ENCODE peak calls at places on chromosome 14, in seven cellular contexts. B is fibroblast of pulmonary artery, O is mucosa of descending colon, G is AG09309, Z is cardiac muscle cell, W is naive B cell, Q is activated B cell treated with CpG ODN at 0.5 μM for 24 hours. J is an unnamed sample.

GRCh38 chr14:77659822-77660221 is 43.4 kb upstream of the SPTLC2 start:
- DNase-seq in B (no peak), O (no peak), G (no peak), Z (no peak), W (no peak), Q (no peak), J (peak; percentile 46)

GRCh38 chr14:58298880-58299664 is 717 bp downstream of the ARID4A start:
- DNase-seq in B (no peak), O (peak; percentile 64), G (no peak), Z (no peak), W (peak; percentile 70), Q (peak; percentile 61), J (no peak)

GRCh38 chr14:84442481-84442880 is 1087.5 kb upstream of the FLRT2 start:
- DNase-seq in B (peak; percentile 79), O (no peak), G (no peak), Z (peak; percentile 53), W (no peak), Q (no peak), J (no peak)

GRCh38 chr14:69574266-69574953 is at the start of gene CCDC177:
- DNase-seq in B (peak; percentile 68), O (peak; percentile 74), G (no peak), Z (peak; percentile 67), W (peak; percentile 61), Q (peak; percentile 63), J (peak; percentile 29)

GRCh38 chr14:44785096-44785495 is 176.7 kb downstream of the KLHL28 start:
- DNase-seq in B (peak; percentile 69), O (no peak), G (no peak), Z (peak; percentile 54), W (no peak), Q (no peak), J (no peak)

GRCh38 chr14:53193193-53193592 is 40.1 kb upstream of the DDHD1 start:
- DNase-seq in B (peak; percentile 74), O (no peak), G (no peak), Z (peak; percentile 76), W (no peak), Q (no peak), J (peak; percentile 36)

GRCh38 chr14:90060312-90060964 is 1.4 kb upstream of the KCNK13 start:
- DNase-seq in B (peak; percentile 47), O (peak; percentile 70), G (no peak), Z (peak; percentile 58), W (peak; percentile 9), Q (peak; percentile 28), J (peak; percentile 51)

GRCh38 chr14:67908061-67908767 is 88.6 kb downstream of the RAD51B start:
- DNase-seq in B (peak; percentile 22), O (no peak), G (no peak), Z (peak; percentile 32), W (no peak), Q (no peak), J (peak; percentile 58)

GRCh38 chr14:31128601-31129526 is 78.7 kb downstream of the HECTD1 start:
- DNase-seq in B (no peak), O (no peak), G (no peak), Z (no peak), W (peak; percentile 20), Q (no peak), J (no peak)

GRCh38 chr14:72604133-72604532 is 289.8 kb downstream of the DPF3 start:
- DNase-seq in B (no peak), O (no peak), G (no peak), Z (no peak), W (no peak), Q (no peak), J (no peak)

GRCh38 chr14:102450206-102451063 is 59.1 kb downstream of the ANKRD9 start:
- DNase-seq in B (no peak), O (no peak), G (no peak), Z (no peak), W (no peak), Q (no peak), J (no peak)

GRCh38 chr14:50846171-50846880 is 15.4 kb upstream of the NIN start:
- DNase-seq in B (peak; percentile 72), O (no peak), G (peak; percentile 46), Z (peak; percentile 69), W (no peak), Q (no peak), J (peak; percentile 87)

GRCh38 chr14:77822307-77822706 is 22.4 kb downstream of the ADCK1 start:
- DNase-seq in B (no peak), O (no peak), G (no peak), Z (no peak), W (no peak), Q (no peak), J (no peak)

GRCh38 chr14:69612759-69613145 is 1.4 kb downstream of the SUSD6 start:
- DNase-seq in B (no peak), O (no peak), G (no peak), Z (no peak), W (no peak), Q (no peak), J (no peak)